ENCODE peak calls at places on chromosomes 3 and 15, in ten cellular contexts. W is H1, G is transverse colon, C is sigmoid colon, J is GM12878, U is HepG2, X is K562, K is suprapubic skin, N is esophagus muscularis mucosa, E is upper lobe of left lung. I is an unnamed sample.

GRCh38 chr3:186869253-186870235 is 27.0 kb downstream of the ADIPOQ start:
- DNase-seq in W (no peak), G (no peak), C (no peak), J (no peak), U (no peak), X (no peak), K (no peak), N (no peak), E (no peak), I (no peak)

GRCh38 chr3:58575986-58576652 is 1.1 kb downstream of the FAM107A start:
- DNase-seq in W (no peak), G (no peak), C (peak; percentile 18), J (no peak), U (no peak), X (no peak), K (no peak), N (no peak), E (no peak), I (no peak)

GRCh38 chr3:183437696-183438564 is 9.5 kb upstream of the MCF2L2 start:
- DNase-seq in W (no peak), G (no peak), C (no peak), J (no peak), U (no peak), X (no peak), K (no peak), N (no peak), E (peak; percentile 79), I (no peak)

GRCh38 chr15:29819979-29820801 is 2.1 kb downstream of the TJP1 start:
- DNase-seq in W (no peak), G (no peak), C (no peak), J (no peak), U (no peak), X (no peak), K (no peak), N (no peak), E (no peak), I (no peak)

GRCh38 chr15:99983894-99984293 is 250.7 kb upstream of the LYSMD4 start:
- DNase-seq in W (no peak), G (no peak), C (no peak), J (no peak), U (no peak), X (no peak), K (no peak), N (no peak), E (no peak), I (no peak)

GRCh38 chr3:43477600-43477999 is 144.2 kb downstream of the ANO10 start:
- DNase-seq in W (no peak), G (peak; percentile 13), C (no peak), J (no peak), U (no peak), X (no peak), K (no peak), N (no peak), E (peak; percentile 61), I (no peak)

GRCh38 chr3:172626241-172626640 is 84.6 kb downstream of the NCEH1 start:
- DNase-seq in W (no peak), G (no peak), C (no peak), J (no peak), U (no peak), X (no peak), K (no peak), N (no peak), E (no peak), I (no peak)

GRCh38 chr3:71710906-71711494 is 14.2 kb downstream of the EIF4E3 start:
- DNase-seq in W (no peak), G (no peak), C (no peak), J (peak; percentile 21), U (peak; percentile 29), X (peak; percentile 37), K (no peak), N (no peak), E (no peak), I (no peak)

GRCh38 chr3:12143949-12144504 is 14.7 kb downstream of the TIMP4 start:
- DNase-seq in W (no peak), G (peak; percentile 35), C (peak; percentile 87), J (no peak), U (no peak), X (no peak), K (peak; percentile 89), N (no peak), E (peak; percentile 49), I (peak; percentile 29)

GRCh38 chr3:97340940-97341339 is 423.6 kb upstream of the ARL6 start:
- DNase-seq in W (peak; percentile 13), G (no peak), C (no peak), J (no peak), U (no peak), X (no peak), K (no peak), N (no peak), E (no peak), I (no peak)

GRCh38 chr3:4523710-4524422 is 30.7 kb downstream of the ITPR1 start:
- DNase-seq in W (no peak), G (no peak), C (no peak), J (no peak), U (no peak), X (no peak), K (no peak), N (no peak), E (no peak), I (no peak)

GRCh38 chr15:100926971-100927756 is 8.0 kb downstream of the LRRK1 start:
- DNase-seq in W (no peak), G (no peak), C (no peak), J (no peak), U (no peak), X (no peak), K (no peak), N (peak; percentile 57), E (no peak), I (no peak)

GRCh38 chr3:169345662-169346331 is 317.7 kb downstream of the MECOM start:
- DNase-seq in W (no peak), G (no peak), C (no peak), J (no peak), U (no peak), X (no peak), K (no peak), N (no peak), E (no peak), I (no peak)

GRCh38 chr3:169813757-169814517 is 1.2 kb upstream of the LRRC34 start:
- DNase-seq in W (peak; percentile 54), G (peak; percentile 75), C (no peak), J (peak; percentile 83), U (peak; percentile 33), X (no peak), K (no peak), N (no peak), E (peak; percentile 28), I (peak; percentile 46)

GRCh38 chr15:56244237-56244810 is 645 bp upstream of the RFX7 start:
- DNase-seq in W (no peak), G (peak; percentile 38), C (peak; percentile 69), J (no peak), U (peak; percentile 82), X (peak; percentile 47), K (peak; percentile 77), N (peak; percentile 91), E (peak; percentile 79), I (peak; percentile 27)

GRCh38 chr15:92896543-92896942 is 3.6 kb upstream of the CHD2 start:
- DNase-seq in W (no peak), G (no peak), C (no peak), J (no peak), U (no peak), X (no peak), K (no peak), N (no peak), E (no peak), I (no peak)

GRCh38 chr3:45597166-45597565 is 2.6 kb downstream of the LIMD1 start:
- DNase-seq in W (no peak), G (peak; percentile 24), C (no peak), J (no peak), U (no peak), X (no peak), K (no peak), N (no peak), E (no peak), I (peak; percentile 48)

GRCh38 chr3:171584100-171584499 is 123.9 kb upstream of the TNIK start:
- DNase-seq in W (no peak), G (no peak), C (no peak), J (no peak), U (no peak), X (no peak), K (no peak), N (no peak), E (no peak), I (no peak)

GRCh38 chr15:74540135-74540760 is 772 bp upstream of the ARID3B start:
- DNase-seq in W (no peak), G (no peak), C (no peak), J (no peak), U (peak; percentile 38), X (no peak), K (no peak), N (no peak), E (no peak), I (no peak)
- TF ChIP-seq EP300 in W (no peak), G (no peak), C (no peak), J (no peak), U (no peak), X (no peak), K (no peak), N (no peak), E (no peak), I (no peak)

DNA sequence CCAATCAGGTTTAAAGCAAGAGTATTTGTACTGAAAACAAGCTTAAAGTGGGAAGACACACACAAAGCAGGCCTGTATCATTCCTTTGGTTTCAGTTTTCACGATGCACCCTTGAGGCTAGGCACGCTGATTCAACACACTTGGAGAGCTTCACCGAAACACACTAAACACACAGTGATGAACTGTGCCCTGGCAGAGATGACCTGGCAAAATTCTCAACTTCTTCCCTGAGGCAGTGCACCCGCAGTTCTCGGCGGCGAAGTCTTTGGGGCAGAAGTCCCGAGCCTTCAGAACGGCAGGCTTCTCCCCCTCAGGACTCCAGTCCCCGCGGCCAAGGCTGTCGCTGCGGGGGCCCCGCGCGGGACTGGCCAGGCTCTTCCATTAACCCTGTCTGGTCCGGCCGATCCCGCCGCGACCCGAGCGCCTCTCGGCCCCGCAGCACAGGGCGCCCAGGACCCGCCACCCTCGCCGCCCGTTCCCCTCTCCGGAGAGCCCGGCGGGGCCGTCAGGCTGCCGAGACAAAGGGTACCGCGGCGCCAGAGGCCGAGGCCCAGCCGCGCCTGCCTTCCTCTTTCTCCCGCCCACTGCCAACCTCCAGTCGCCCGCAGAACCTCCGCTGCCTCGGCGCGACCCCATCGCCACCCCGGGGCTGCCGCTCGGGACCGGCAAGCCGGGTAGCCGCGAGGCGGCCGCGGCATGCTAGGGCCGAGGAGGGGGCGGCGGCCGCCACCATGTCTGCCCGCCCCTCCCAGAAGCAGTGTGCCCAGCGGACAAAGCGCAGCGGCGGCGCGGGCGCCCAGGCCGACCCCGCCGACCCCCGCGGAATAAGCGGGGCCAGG is 780 bp downstream of the GABPB1 start:
- DNase-seq in W (no peak), G (peak; percentile 67), C (peak; percentile 73), J (peak; percentile 50), U (peak; percentile 85), X (peak; percentile 70), K (no peak), N (peak; percentile 92), E (peak; percentile 69), I (peak; percentile 53)
- TF ChIP-seq POLR2A in W (no peak), G (peak; percentile 80), C (peak; percentile 43), J (peak; percentile 60), U (peak; percentile 87), X (peak; percentile 63), K (peak; percentile 63), N (peak; percentile 64), E (no peak), I (no peak)

GRCh38 chr3:17642474-17642873 is 100.0 kb downstream of the TBC1D5 start:
- DNase-seq in W (no peak), G (no peak), C (no peak), J (no peak), U (no peak), X (no peak), K (no peak), N (no peak), E (no peak), I (no peak)
- TF ChIP-seq POLR2AphosphoS5 in W (no peak), G (no peak), C (no peak), J (no peak), U (no peak), X (no peak), K (no peak), N (no peak), E (no peak), I (no peak)

GRCh38 chr15:41507820-41508290 is 5.8 kb downstream of the LTK start:
- DNase-seq in W (no peak), G (peak; percentile 86), C (no peak), J (no peak), U (no peak), X (no peak), K (no peak), N (no peak), E (no peak), I (peak; percentile 94)
- TF ChIP-seq EP300 in W (no peak), G (no peak), C (no peak), J (no peak), U (no peak), X (no peak), K (no peak), N (no peak), E (no peak), I (no peak)